ENCODE peak calls at places on chromosomes 7 and 10, in four cellular contexts. O is hepatocyte, H is heart left ventricle, L is fibroblast of mammary gland. Y is an unnamed sample.
A peak's percentile ranks its signal among the peaks of the same experiment; 100 is the strongest.

GRCh38 chr7:498678-499641 is 20.7 kb downstream of the PDGFA start:
- DNase-seq in O (no peak), H (no peak), L (no peak), Y (peak; percentile 49)

GRCh38 chr7:133822816-133823552 is 304.2 kb upstream of the LRGUK start:
- DNase-seq in O (no peak), H (no peak), L (no peak), Y (no peak)

GRCh38 chr7:140669352-140669751 is 3.4 kb upstream of the ADCK2 start:
- DNase-seq in O (no peak), H (no peak), L (no peak), Y (no peak)

GRCh38 chr7:80440908-80441307 is 71.0 kb downstream of the GNAT3 start:
- DNase-seq in O (no peak), H (no peak), L (peak; percentile 73), Y (peak; percentile 70)

GRCh38 chr7:20350996-20351692 is 20.4 kb downstream of the ITGB8 start:
- DNase-seq in O (no peak), H (no peak), L (no peak), Y (no peak)

GRCh38 chr7:105876091-105876963 is at the start of gene ATXN7L1:
- DNase-seq in O (peak; percentile 97), H (peak; percentile 96), L (peak; percentile 98), Y (peak; percentile 97)

GRCh38 chr10:51498424-51498823 is 201.0 kb downstream of the CSTF2T start:
- DNase-seq in O (no peak), H (no peak), L (no peak), Y (no peak)

GRCh38 chr10:92844746-92845145 is 3.6 kb upstream of the EXOC6 start:
- DNase-seq in O (peak; percentile 13), H (no peak), L (no peak), Y (no peak)

GRCh38 chr10:6052247-6053221 is 9.6 kb downstream of the IL2RA start:
- DNase-seq in O (no peak), H (no peak), L (no peak), Y (no peak)

GRCh38 chr10:119305860-119306513 is 98.6 kb downstream of the GRK5 start:
- DNase-seq in O (peak; percentile 77), H (peak; percentile 42), L (peak; percentile 95), Y (peak; percentile 97)

GRCh38 chr10:29600067-29600466 is 34.7 kb downstream of the SVIL start:
- DNase-seq in O (no peak), H (no peak), L (peak; percentile 35), Y (peak; percentile 45)

GRCh38 chr10:34655286-34656170 is 159.6 kb downstream of the PARD3 start:
- DNase-seq in O (peak; percentile 84), H (no peak), L (peak; percentile 76), Y (peak; percentile 86)

GRCh38 chr7:19117081-19117869 is at the start of gene TWIST1:
- DNase-seq in O (peak; percentile 88), H (peak; percentile 56), L (peak; percentile 94), Y (peak; percentile 85)

GRCh38 chr7:140640727-140641531 is at the start of gene DENND2A:
- DNase-seq in O (peak; percentile 86), H (peak; percentile 86), L (no peak), Y (peak; percentile 45)

GRCh38 chr7:21526007-21526406 is 16.8 kb upstream of the DNAH11 start:
- DNase-seq in O (no peak), H (no peak), L (peak; percentile 10), Y (peak; percentile 32)

GRCh38 chr7:120799813-120800483 is 58.0 kb downstream of the TSPAN12 start:
- DNase-seq in O (no peak), H (no peak), L (no peak), Y (no peak)

GRCh38 chr7:53744361-53744760 is 708.9 kb downstream of the POM121L12 start:
- DNase-seq in O (no peak), H (no peak), L (no peak), Y (no peak)

GRCh38 chr7:102005933-102006332 is 188.5 kb downstream of the CUX1 start:
- DNase-seq in O (no peak), H (no peak), L (no peak), Y (no peak)

GRCh38 chr10:54903770-54904169 is 102.7 kb upstream of the PCDH15 start:
- DNase-seq in O (no peak), H (no peak), L (no peak), Y (no peak)

GRCh38 chr7:150716368-150716767 is at the start of gene GIMAP1:
- DNase-seq in O (no peak), H (peak; percentile 76), L (no peak), Y (no peak)

GRCh38 chr10:11636761-11637166 is 25.3 kb upstream of the USP6NL start:
- DNase-seq in O (no peak), H (no peak), L (no peak), Y (no peak)

GRCh38 chr10:68957654-68958053 is 1.7 kb downstream of the DDX21 start:
- DNase-seq in O (no peak), H (no peak), L (peak; percentile 44), Y (peak; percentile 46)

GRCh38 chr10:68963151-68963550 is 7.2 kb downstream of the DDX21 start:
- DNase-seq in O (no peak), H (no peak), L (no peak), Y (no peak)

GRCh38 chr10:68955786-68956532 is at the start of gene DDX21:
- DNase-seq in O (peak; percentile 94), H (peak; percentile 91), L (peak; percentile 92), Y (peak; percentile 92)

GRCh38 chr10:68957284-68957615 is 1.3 kb downstream of the DDX21 start:
- DNase-seq in O (no peak), H (no peak), L (peak; percentile 5), Y (no peak)

DNA sequence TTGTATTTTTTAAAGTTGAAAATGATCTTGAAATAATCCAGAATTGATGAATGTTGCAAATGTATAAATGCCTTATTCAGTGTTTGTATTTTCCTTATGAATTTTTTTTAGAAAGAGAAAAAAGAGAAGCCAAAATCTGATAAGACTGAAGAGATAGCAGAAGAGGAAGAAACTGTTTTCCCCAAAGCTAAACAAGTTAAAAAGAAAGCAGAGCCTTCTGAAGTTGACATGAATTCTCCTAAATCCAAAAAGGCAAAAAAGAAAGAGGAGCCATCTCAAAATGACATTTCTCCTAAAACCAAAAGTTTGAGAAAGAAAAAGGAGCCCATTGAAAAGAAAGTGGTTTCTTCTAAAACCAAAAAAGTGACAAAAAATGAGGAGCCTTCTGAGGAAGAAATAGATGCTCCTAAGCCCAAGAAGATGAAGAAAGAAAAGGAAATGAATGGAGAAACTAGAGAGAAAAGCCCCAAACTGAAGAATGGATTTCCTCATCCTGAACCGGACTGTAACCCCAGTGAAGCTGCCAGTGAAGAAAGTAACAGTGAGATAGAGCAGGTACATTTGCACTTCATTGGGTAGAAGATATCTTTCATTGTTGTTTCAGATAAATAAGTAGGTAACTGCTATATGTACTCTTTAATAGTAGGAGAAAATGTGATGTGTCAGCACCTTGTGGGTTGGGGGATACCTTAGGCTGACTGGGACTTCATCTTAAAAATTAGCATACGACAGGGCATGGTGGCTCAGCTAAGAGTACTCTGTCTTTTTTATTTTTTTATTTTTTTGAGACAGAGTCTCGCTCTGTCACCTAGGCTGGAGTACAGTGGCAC is 3.9 kb downstream of the DDX21 start:
- DNase-seq in O (no peak), H (no peak), L (no peak), Y (no peak)
- H3K4me3 ChIP-seq in O (no peak overlapping the region), H (no peak overlapping the region), L (no peak overlapping the region), Y (no peak overlapping the region)

DNA sequence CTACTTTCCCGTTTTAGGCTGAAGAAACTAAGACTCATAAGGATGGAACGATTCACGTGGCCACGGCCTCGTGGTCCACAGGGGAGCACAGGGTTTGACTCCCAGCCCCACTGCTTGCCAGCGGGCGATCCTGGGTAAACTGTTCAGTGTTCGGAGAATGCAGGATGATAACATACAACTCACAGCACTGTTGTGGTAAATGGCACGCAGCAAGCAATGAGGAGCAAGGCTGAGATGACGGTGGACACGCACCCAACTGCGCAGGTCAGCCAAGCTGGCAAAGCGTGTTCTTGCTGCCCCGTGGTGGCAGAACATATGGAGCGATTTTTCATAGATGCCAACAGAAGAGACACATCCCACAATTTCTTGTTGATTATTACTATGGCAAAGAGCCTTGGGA is 272.7 kb downstream of the DNAJB6 start:
- DNase-seq in O (no peak), H (no peak), L (no peak), Y (no peak)
- TF ChIP-seq CTCF in O (no peak), H (no peak), L (no peak), Y (no peak)

DNA sequence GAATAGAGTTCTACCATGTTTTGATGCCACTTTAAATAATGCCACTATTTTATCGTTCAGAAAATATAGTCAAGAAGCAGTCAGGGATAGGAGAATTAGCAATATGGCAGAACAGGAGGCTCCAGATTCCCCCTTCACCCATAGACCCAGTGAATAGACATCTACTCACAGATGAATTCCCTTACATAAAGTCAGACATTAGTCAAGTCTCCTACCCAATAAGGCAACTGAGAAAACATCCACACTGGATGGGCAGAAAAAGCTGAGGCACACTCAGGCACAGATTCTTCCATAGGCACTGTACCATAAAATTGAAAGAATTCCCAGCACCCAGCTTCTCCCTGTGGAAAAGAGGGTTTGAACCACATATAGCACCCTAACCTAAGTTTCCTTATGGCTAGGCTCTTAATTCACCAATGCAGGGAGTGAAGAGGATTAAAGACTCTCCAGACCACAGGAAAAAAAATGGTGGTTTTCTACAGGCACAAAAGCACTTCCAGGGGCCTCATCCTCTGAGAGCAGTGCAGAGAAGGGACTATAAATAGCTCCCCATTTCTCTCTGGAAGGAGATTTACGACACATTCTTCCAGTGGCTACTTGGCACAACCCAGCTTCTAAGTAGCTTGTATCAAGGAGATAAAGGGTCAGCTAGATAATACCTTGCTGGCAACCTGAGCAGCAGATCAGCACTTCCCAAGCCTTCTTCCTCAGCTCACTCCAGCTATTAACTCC is 73.7 kb downstream of the CRPPA start:
- DNase-seq in O (peak; percentile 10), H (no peak), L (peak; percentile 38), Y (peak; percentile 35)
- H3K4me3 ChIP-seq in O (no peak overlapping the region), H (no peak overlapping the region), L (no peak overlapping the region), Y (no peak overlapping the region)

GRCh38 chr10:101227765-101228681 is 1.2 kb downstream of the LBX1 start:
- DNase-seq in O (no peak), H (no peak), L (no peak), Y (no peak)
- TF ChIP-seq CTCF in O (no peak), H (no peak), L (no peak), Y (no peak)

GRCh38 chr10:103202319-103202718 is 9.2 kb upstream of the NT5C2 start:
- DNase-seq in O (no peak), H (no peak), L (no peak), Y (no peak)

GRCh38 chr10:103199498-103199897 is 6.4 kb upstream of the NT5C2 start:
- DNase-seq in O (no peak), H (no peak), L (no peak), Y (no peak)

GRCh38 chr10:103203466-103203865 is 10.4 kb upstream of the NT5C2 start:
- DNase-seq in O (no peak), H (no peak), L (no peak), Y (no peak)

GRCh38 chr10:103207141-103207540 is 14.1 kb upstream of the NT5C2 start:
- DNase-seq in O (no peak), H (no peak), L (no peak), Y (no peak)

GRCh38 chr10:103204353-103205255 is 11.5 kb upstream of the NT5C2 start:
- DNase-seq in O (peak; percentile 11), H (no peak), L (no peak), Y (no peak)
- H3K4me3 ChIP-seq in O (no peak overlapping the region), H (no peak overlapping the region), L (no peak overlapping the region), Y (no peak overlapping the region)

GRCh38 chr10:131570716-131571307 is 259.3 kb upstream of the TCERG1L start:
- DNase-seq in O (no peak), H (no peak), L (no peak), Y (no peak)

GRCh38 chr10:131568866-131569265 is 257.3 kb upstream of the TCERG1L start:
- DNase-seq in O (no peak), H (no peak), L (no peak), Y (no peak)

GRCh38 chr10:131571845-131572244 is 260.3 kb upstream of the TCERG1L start:
- DNase-seq in O (no peak), H (no peak), L (no peak), Y (no peak)

GRCh38 chr10:131571346-131571745 is 259.8 kb upstream of the TCERG1L start:
- DNase-seq in O (no peak), H (no peak), L (no peak), Y (no peak)

GRCh38 chr10:131569851-131570715 is 258.6 kb upstream of the TCERG1L start:
- DNase-seq in O (no peak), H (no peak), L (no peak), Y (no peak)
- TF ChIP-seq CTCF in O (peak; percentile 19), H (no peak), L (no peak), Y (no peak)